ENCODE peak calls at places on chromosomes 5 and 9, in four cellular contexts. V, K, N and G are unnamed samples.
A peak's percentile ranks its signal among the peaks of the same experiment; 100 is the strongest.

GRCh38 chr9:16726718-16727451 is 143.6 kb downstream of the BNC2 start:
- DNase-seq in N (peak; percentile 61), K (peak; percentile 72), V (no peak), G (no peak)

GRCh38 chr5:137220523-137220927 is 278.6 kb downstream of the SPOCK1 start:
- DNase-seq in V (no peak), N (no peak), K (peak; percentile 95), G (no peak)

GRCh38 chr5:159975462-159976019 is 33.4 kb upstream of the TTC1 start:
- DNase-seq in V (no peak), K (peak; percentile 97), N (no peak), G (no peak)

GRCh38 chr9:19331877-19332276 is 48.2 kb downstream of the RPS6 start:
- DNase-seq in K (no peak), N (no peak), V (no peak), G (no peak)

GRCh38 chr5:57221049-57221568 is 47.2 kb downstream of the GPBP1 start:
- DNase-seq in V (no peak), K (peak; percentile 52), N (no peak), G (no peak)

GRCh38 chr5:102638912-102639652 is 116.0 kb upstream of the PAM start:
- DNase-seq in V (no peak), N (no peak), K (no peak), G (no peak)

GRCh38 chr5:150600951-150601773 is 39.3 kb upstream of the SYNPO start:
- DNase-seq in V (no peak), K (no peak), N (no peak), G (no peak)

GRCh38 chr9:111743275-111743674 is 51.5 kb downstream of the SHOC1 start:
- DNase-seq in N (no peak), K (peak; percentile 79), V (no peak), G (no peak)

GRCh38 chr9:128006360-128007024 is 25.7 kb upstream of the EEIG1 start:
- DNase-seq in V (no peak), N (no peak), K (peak; percentile 36), G (no peak)

GRCh38 chr5:157912621-157913325 is 53.8 kb upstream of the CLINT1 start:
- DNase-seq in V (no peak), N (peak; percentile 78), K (no peak), G (no peak)

GRCh38 chr9:68685770-68686169 is 19.3 kb upstream of the PIP5K1B start:
- DNase-seq in V (no peak), N (peak; percentile 43), K (no peak), G (no peak)

GRCh38 chr5:92403308-92403707 is 1020.2 kb upstream of the ARRDC3 start:
- DNase-seq in K (no peak), V (no peak), N (no peak), G (no peak)

GRCh38 chr5:91816674-91817073 is 433.6 kb upstream of the ARRDC3 start:
- DNase-seq in V (no peak), K (no peak), N (no peak), G (no peak)

GRCh38 chr5:180072556-180072955 is 997 bp upstream of the RNF130 start:
- DNase-seq in V (no peak), K (no peak), N (no peak), G (peak; percentile 6)

GRCh38 chr5:139650031-139650688 is 2.0 kb downstream of the CXXC5 start:
- DNase-seq in K (no peak), N (peak; percentile 43), V (no peak), G (no peak)

GRCh38 chr5:120613729-120614128 is 149.6 kb downstream of the PRR16 start:
- DNase-seq in K (no peak), V (no peak), N (no peak), G (no peak)